ENCODE peak calls at places on chromosomes 4 and X, in five cellular contexts. U is prostate gland, F is HL-60, M is HCT116, V is H1. N is an unnamed sample.
A peak's percentile ranks its signal among the peaks of the same experiment; 100 is the strongest.

GRCh38 chrX:41921492-41922124 is 1.7 kb downstream of the CASK start:
- DNase-seq in F (peak; percentile 53), M (no peak), U (peak; percentile 5), V (no peak), N (no peak)

GRCh38 chr4:94515365-94515764 is 63.6 kb downstream of the PDLIM5 start:
- DNase-seq in U (no peak), V (no peak), M (no peak), F (no peak), N (no peak)

GRCh38 chr4:3304831-3305609 is 12.2 kb downstream of the RGS12 start:
- DNase-seq in V (no peak), M (no peak), U (no peak), F (no peak), N (no peak)

GRCh38 chr4:69156913-69157312 is 57.6 kb downstream of the UGT2B11 start:
- DNase-seq in V (no peak), U (no peak), F (no peak), M (peak; percentile 7), N (no peak)

GRCh38 chrX:13851996-13852695 is 35.3 kb upstream of the GPM6B start:
- DNase-seq in M (no peak), V (no peak), U (no peak), F (no peak), N (no peak)

GRCh38 chr4:6917445-6918241 is 8.0 kb downstream of the TBC1D14 start:
- DNase-seq in U (peak; percentile 78), F (peak; percentile 91), M (peak; percentile 79), V (no peak), N (no peak)

GRCh38 chr4:142366821-142367220 is 479.3 kb downstream of the INPP4B start:
- DNase-seq in M (no peak), F (no peak), U (no peak), V (no peak), N (no peak)

GRCh38 chr4:10546-10870 is 42.6 kb upstream of the ZNF595 start:
- DNase-seq in V (no peak), F (no peak), U (no peak), M (no peak), N (no peak)

GRCh38 chrX:63282077-63282476 is 69.1 kb downstream of the SPIN4 start:
- DNase-seq in U (peak; percentile 5), M (no peak), V (no peak), F (no peak), N (no peak)

GRCh38 chr4:6325791-6326290 is 56.2 kb downstream of the WFS1 start:
- DNase-seq in F (no peak), U (no peak), V (no peak), M (no peak), N (no peak)

GRCh38 chrX:69387559-69388487 is 116.3 kb upstream of the NALF2 start:
- DNase-seq in F (no peak), V (peak; percentile 57), U (peak; percentile 27), M (peak; percentile 31), N (peak; percentile 50)

GRCh38 chrX:48919947-48920712 is 1.3 kb upstream of the PIM2 start:
- DNase-seq in V (no peak), F (no peak), M (no peak), U (no peak), N (no peak)

GRCh38 chr4:104905546-104905945 is 241.1 kb upstream of the TET2 start:
- DNase-seq in F (no peak), V (no peak), M (no peak), U (no peak), N (no peak)

GRCh38 chr4:70182517-70183167 is 12.9 kb upstream of the ODAM start:
- DNase-seq in M (no peak), V (no peak), F (no peak), U (no peak), N (no peak)

GRCh38 chr4:188484256-188484655 is 345.0 kb downstream of the TRIML1 start:
- DNase-seq in V (no peak), F (no peak), U (no peak), M (no peak), N (no peak)

GRCh38 chr4:53932784-53933183 is 131.6 kb downstream of the CHIC2 start:
- DNase-seq in F (no peak), V (no peak), M (no peak), U (no peak), N (no peak)

GRCh38 chr4:127604949-127605709 is 27.6 kb upstream of the INTU start:
- DNase-seq in F (no peak), U (no peak), V (peak; percentile 64), M (peak; percentile 33), N (no peak)

GRCh38 chrX:150446151-150446550 is 83.0 kb downstream of the MAMLD1 start:
- DNase-seq in F (no peak), U (no peak), V (no peak), M (no peak), N (no peak)

DNA sequence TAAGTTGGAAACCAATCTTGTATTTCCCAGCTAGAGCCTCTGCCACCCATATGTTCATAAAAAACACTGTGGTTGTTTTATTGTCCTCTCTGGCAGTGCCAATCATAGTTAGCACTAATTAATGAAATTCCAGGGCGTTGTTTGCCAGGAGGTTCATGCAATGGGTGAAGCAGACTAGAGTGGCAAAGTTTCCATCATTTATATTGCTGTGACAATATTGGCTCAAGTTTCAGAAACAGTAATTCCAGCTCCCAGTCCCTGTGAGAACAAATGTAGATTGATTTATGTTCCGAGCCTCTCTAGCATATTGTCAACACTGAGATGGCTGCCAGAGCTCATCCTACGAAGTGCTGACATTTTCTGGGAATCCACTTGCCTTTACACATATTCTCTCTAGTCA is 440.0 kb upstream of the IGFBP7 start:
- DNase-seq in M (no peak), U (no peak), F (no peak), V (no peak), N (no peak)
- TF ChIP-seq POLR2AphosphoS5 in M (no peak), U (no peak), F (no peak), V (no peak), N (no peak)

DNA sequence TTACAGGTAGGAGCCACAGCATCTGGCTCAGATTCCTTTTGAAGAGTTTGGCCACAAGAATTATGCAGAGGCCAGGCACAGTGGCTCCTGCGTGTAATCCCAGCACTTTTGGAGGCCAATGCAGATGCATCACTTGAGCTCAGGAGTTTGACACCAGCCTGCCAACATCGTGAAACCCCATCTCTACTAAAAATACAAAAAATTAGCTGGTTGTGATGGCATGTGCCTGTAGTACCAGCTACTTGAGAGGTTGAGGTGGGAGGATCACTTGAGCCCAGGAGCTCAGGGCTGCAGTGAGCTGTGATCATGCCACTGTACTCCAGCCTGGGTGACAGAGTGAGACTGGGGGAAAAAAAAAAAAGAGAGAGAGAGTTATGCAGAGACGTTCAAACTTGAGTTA is 53.0 kb downstream of the MID1IP1 start:
- DNase-seq in F (no peak), V (no peak), U (no peak), M (no peak), N (no peak)
- TF ChIP-seq POLR2AphosphoS5 in F (no peak), V (no peak), U (no peak), M (no peak), N (no peak)

GRCh38 chrX:136909119-136909705 is 28.7 kb upstream of the RBMX start:
- DNase-seq in F (peak; percentile 45), V (peak; percentile 33), M (peak; percentile 24), U (peak; percentile 65), N (peak; percentile 72)
- TF ChIP-seq POLR2AphosphoS5 in F (no peak), V (no peak), M (peak; percentile 43), U (peak; percentile 31), N (no peak)

GRCh38 chr4:23219779-23220408 is 527.2 kb downstream of the GBA3 start:
- DNase-seq in V (no peak), U (no peak), M (no peak), F (no peak), N (no peak)
- TF ChIP-seq POLR2AphosphoS5 in V (no peak), U (no peak), M (no peak), F (no peak), N (no peak)

GRCh38 chr4:100517864-100518341 is at the start of gene EMCN:
- DNase-seq in M (no peak), U (no peak), F (no peak), V (no peak), N (no peak)
- TF ChIP-seq POLR2AphosphoS5 in M (no peak), U (no peak), F (no peak), V (no peak), N (no peak)

GRCh38 chr4:39134674-39135073 is 47.7 kb upstream of the WDR19 start:
- DNase-seq in M (no peak), U (no peak), V (no peak), F (no peak), N (no peak)
- TF ChIP-seq POLR2AphosphoS5 in M (no peak), U (no peak), V (no peak), F (no peak), N (no peak)

GRCh38 chr4:118113220-118113619 is 78.9 kb downstream of the NDST3 start:
- DNase-seq in F (no peak), M (no peak), U (no peak), V (no peak), N (no peak)
- TF ChIP-seq POLR2AphosphoS5 in F (no peak), M (no peak), U (no peak), V (no peak), N (no peak)

N was measured in GM12892.